ENCODE peak calls at places on chromosomes 5 and 9, in four cellular contexts. One of them, this sample, is unnamed.

GRCh38 chr5:138981606-138982005 is 106.5 kb upstream of the LRRTM2 start:
- DNase-seq in naive thymus-derived CD4-positive, alpha-beta T cell: peak
- DNase-seq in hippocampal formation: no peak
- DNase-seq in BE2C: no peak
- DNase-seq in this sample: no peak

GRCh38 chr5:53302524-53302923 is 177.9 kb upstream of the FST start:
- DNase-seq in BE2C: no peak
- DNase-seq in hippocampal formation: no peak
- DNase-seq in naive thymus-derived CD4-positive, alpha-beta T cell: no peak
- DNase-seq in this sample: no peak

GRCh38 chr5:167261309-167262100 is 1029.9 kb upstream of the WWC1 start:
- DNase-seq in naive thymus-derived CD4-positive, alpha-beta T cell: no peak
- DNase-seq in BE2C: peak
- DNase-seq in hippocampal formation: no peak
- DNase-seq in this sample: no peak

GRCh38 chr5:108249785-108250100 is 132.2 kb downstream of the FBXL17 start:
- DNase-seq in hippocampal formation: no peak
- DNase-seq in naive thymus-derived CD4-positive, alpha-beta T cell: no peak
- DNase-seq in BE2C: no peak
- DNase-seq in this sample: no peak

GRCh38 chr5:42943931-42944631 is 96.0 kb downstream of the ANXA2R start:
- DNase-seq in naive thymus-derived CD4-positive, alpha-beta T cell: no peak
- DNase-seq in BE2C: no peak
- DNase-seq in hippocampal formation: no peak
- DNase-seq in this sample: no peak

GRCh38 chr9:126705767-126706697 is 92.3 kb downstream of the LMX1B start:
- DNase-seq in naive thymus-derived CD4-positive, alpha-beta T cell: peak
- DNase-seq in hippocampal formation: no peak
- DNase-seq in BE2C: peak
- DNase-seq in this sample: peak

GRCh38 chr9:6566409-6567139 is 79.0 kb downstream of the GLDC start:
- DNase-seq in BE2C: peak
- DNase-seq in naive thymus-derived CD4-positive, alpha-beta T cell: no peak
- DNase-seq in hippocampal formation: peak
- DNase-seq in this sample: no peak

GRCh38 chr9:84349706-84350105 is 9.1 kb upstream of the SLC28A3 start:
- DNase-seq in hippocampal formation: no peak
- DNase-seq in naive thymus-derived CD4-positive, alpha-beta T cell: no peak
- DNase-seq in BE2C: no peak
- DNase-seq in this sample: no peak

GRCh38 chr9:134320195-134320885 is 5.9 kb upstream of the RXRA start:
- DNase-seq in BE2C: peak
- DNase-seq in naive thymus-derived CD4-positive, alpha-beta T cell: no peak
- DNase-seq in hippocampal formation: no peak
- DNase-seq in this sample: no peak

GRCh38 chr5:64773533-64773932 is 4.8 kb downstream of the CWC27 start:
- DNase-seq in naive thymus-derived CD4-positive, alpha-beta T cell: no peak
- DNase-seq in hippocampal formation: no peak
- DNase-seq in BE2C: no peak
- DNase-seq in this sample: no peak

GRCh38 chr5:52672459-52672858 is 115.3 kb upstream of the ITGA1 start:
- DNase-seq in BE2C: no peak
- DNase-seq in naive thymus-derived CD4-positive, alpha-beta T cell: no peak
- DNase-seq in hippocampal formation: no peak
- DNase-seq in this sample: no peak

GRCh38 chr5:94470802-94471201 is 147.6 kb downstream of the KIAA0825 start:
- DNase-seq in BE2C: no peak
- DNase-seq in naive thymus-derived CD4-positive, alpha-beta T cell: no peak
- DNase-seq in hippocampal formation: no peak
- DNase-seq in this sample: no peak

GRCh38 chr5:57887851-57888621 is 405.4 kb upstream of the ACTBL2 start:
- DNase-seq in hippocampal formation: peak
- DNase-seq in naive thymus-derived CD4-positive, alpha-beta T cell: no peak
- DNase-seq in BE2C: peak
- DNase-seq in this sample: no peak

GRCh38 chr9:93579711-93580516 is 3.5 kb downstream of the PHF2 start:
- DNase-seq in naive thymus-derived CD4-positive, alpha-beta T cell: no peak
- DNase-seq in hippocampal formation: no peak
- DNase-seq in BE2C: no peak
- DNase-seq in this sample: no peak

GRCh38 chr5:77518304-77518703 is 26.2 kb upstream of the WDR41 start:
- DNase-seq in naive thymus-derived CD4-positive, alpha-beta T cell: no peak
- DNase-seq in BE2C: no peak
- DNase-seq in hippocampal formation: no peak
- DNase-seq in this sample: no peak

GRCh38 chr5:83718195-83718825 is 2.3 kb downstream of the HAPLN1 start:
- DNase-seq in naive thymus-derived CD4-positive, alpha-beta T cell: peak
- DNase-seq in hippocampal formation: peak
- DNase-seq in BE2C: peak
- DNase-seq in this sample: no peak

GRCh38 chr9:98572796-98573195 is 135.9 kb downstream of the GABBR2 start:
- DNase-seq in hippocampal formation: no peak
- DNase-seq in BE2C: no peak
- DNase-seq in naive thymus-derived CD4-positive, alpha-beta T cell: no peak
- DNase-seq in this sample: no peak

GRCh38 chr5:149125386-149125891 is 15.9 kb upstream of the ABLIM3 start:
- DNase-seq in hippocampal formation: no peak
- DNase-seq in naive thymus-derived CD4-positive, alpha-beta T cell: no peak
- DNase-seq in BE2C: peak
- DNase-seq in this sample: no peak

GRCh38 chr5:16841416-16841815 is 94.7 kb downstream of the MYO10 start:
- DNase-seq in naive thymus-derived CD4-positive, alpha-beta T cell: no peak
- DNase-seq in hippocampal formation: no peak
- DNase-seq in BE2C: no peak
- DNase-seq in this sample: no peak